ENCODE peak calls at places on chromosomes 3 and 15, in four cellular contexts. J is spleen, D is left ventricle myocardium inferior, T is tibial artery. S is an unnamed sample.
A peak's percentile ranks its signal among the peaks of the same experiment; 100 is the strongest.

GRCh38 chr15:90595760-90596155 is 66.0 kb downstream of the CRTC3 start:
- DNase-seq in J (peak; percentile 79), T (no peak), D (no peak), S (no peak)

GRCh38 chr3:169146112-169146665 is 517.3 kb downstream of the MECOM start:
- DNase-seq in T (peak; percentile 61), J (peak; percentile 83), D (peak; percentile 37), S (no peak)

GRCh38 chr15:84915011-84915958 is 30.8 kb downstream of the SLC28A1 start:
- DNase-seq in T (peak; percentile 95), J (no peak), D (peak; percentile 86), S (no peak)

GRCh38 chr3:33722186-33722585 is 4.1 kb upstream of the CLASP2 start:
- DNase-seq in T (no peak), J (no peak), D (no peak), S (no peak)

GRCh38 chr3:89107461-89108035 is at the start of gene EPHA3:
- DNase-seq in D (peak; percentile 77), T (peak; percentile 86), J (peak; percentile 86), S (peak; percentile 32)

GRCh38 chr3:25294406-25294805 is 133.7 kb upstream of the RARB start:
- DNase-seq in T (no peak), J (no peak), D (no peak), S (no peak)

GRCh38 chr15:45510758-45511280 is 11.7 kb downstream of the SLC30A4 start:
- DNase-seq in T (no peak), J (no peak), D (no peak), S (no peak)

GRCh38 chr15:63492541-63493077 is 11.8 kb upstream of the USP3 start:
- DNase-seq in D (no peak), J (no peak), T (no peak), S (no peak)

GRCh38 chr3:197736010-197736490 is 654 bp downstream of the RUBCN start:
- DNase-seq in T (no peak), J (peak; percentile 84), D (no peak), S (peak; percentile 33)

GRCh38 chr3:109977903-109978302 is 640.6 kb upstream of the DPPA4 start:
- DNase-seq in T (no peak), J (no peak), D (no peak), S (no peak)

GRCh38 chr15:49815937-49816336 is 195.1 kb downstream of the DTWD1 start:
- DNase-seq in J (no peak), T (no peak), D (peak; percentile 15), S (no peak)

GRCh38 chr3:142467738-142468137 is 19.9 kb upstream of the XRN1 start:
- DNase-seq in T (no peak), J (no peak), D (no peak), S (no peak)

GRCh38 chr3:187012609-187013051 is 82.3 kb downstream of the ST6GAL1 start:
- DNase-seq in T (peak; percentile 73), J (peak; percentile 82), D (no peak), S (peak; percentile 38)

GRCh38 chr3:55074861-55075260 is 147.0 kb upstream of the LRTM1 start:
- DNase-seq in D (no peak), J (no peak), T (no peak), S (no peak)

GRCh38 chr3:18772699-18773305 is 347.7 kb upstream of the SATB1 start:
- DNase-seq in T (no peak), J (no peak), D (no peak), S (no peak)
- H3K27ac ChIP-seq in T (no peak overlapping the region), J (no peak overlapping the region), D (no peak overlapping the region), S (no peak overlapping the region)

DNA sequence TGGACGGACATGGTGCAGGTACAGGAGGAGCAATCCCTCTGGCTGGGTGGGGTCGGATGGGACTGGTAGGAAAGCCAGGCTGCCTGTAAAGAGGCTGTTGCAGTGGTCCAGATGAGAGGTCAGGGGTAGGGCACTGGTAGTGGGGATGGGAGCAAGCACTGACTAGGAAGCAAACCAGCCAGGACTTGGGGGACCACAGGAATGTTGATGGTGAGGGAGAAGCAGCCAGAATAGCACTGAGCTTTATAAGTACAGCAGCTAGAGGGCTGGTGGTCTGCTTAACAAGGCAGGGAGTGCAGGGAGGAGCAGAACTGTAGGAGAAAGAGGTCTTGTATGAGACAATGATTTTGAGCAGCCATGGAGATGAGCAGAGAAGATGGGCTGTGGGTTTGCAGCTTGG is 38.7 kb upstream of the PTPN23 start:
- DNase-seq in D (no peak), T (no peak), J (no peak), S (no peak)
- H3K36me3 ChIP-seq in D (peaks cover 72% of the 10 kb centered on the region), T (peaks cover 52% of the 10 kb centered on the region), J (peaks cover 71% of the 10 kb centered on the region), S (peaks cover 55% of the 10 kb centered on the region)

DNA sequence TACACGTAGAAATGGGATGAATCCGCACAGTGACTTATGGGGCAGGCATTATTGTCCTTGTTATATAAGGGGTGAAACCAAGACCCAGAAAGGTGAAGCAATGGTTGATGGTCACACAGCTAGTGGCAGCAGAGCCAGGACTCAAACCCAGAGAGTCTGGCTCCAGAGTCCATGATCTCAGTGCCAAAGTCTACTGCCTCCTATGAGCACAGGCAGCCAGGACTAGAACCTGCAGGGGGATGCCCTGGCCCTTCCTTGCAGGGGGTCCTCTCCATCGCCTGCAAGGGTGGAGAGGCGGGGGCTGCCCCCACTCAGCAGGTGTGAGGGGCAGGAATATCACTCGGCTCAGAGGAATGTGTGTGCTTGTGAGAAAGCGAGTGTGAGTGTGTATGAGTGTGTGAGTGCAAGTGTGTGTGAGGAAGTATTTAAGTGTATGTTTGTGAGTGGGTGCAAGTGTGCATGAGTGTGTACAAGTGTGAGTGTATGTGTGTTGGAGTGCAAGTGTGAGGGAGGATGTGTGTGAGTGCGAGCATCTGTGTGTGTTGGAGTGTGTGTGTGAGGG is 44.7 kb downstream of the UMPS start:
- DNase-seq in J (peak; percentile 36), T (no peak), D (no peak), S (no peak)
- H3K4me3 ChIP-seq in J (no peak overlapping the region), T (no peak overlapping the region), D (no peak overlapping the region), S (no peak overlapping the region)

GRCh38 chr15:100597862-100598261 is 4.1 kb downstream of the LINS1 start:
- DNase-seq in T (no peak), D (no peak), J (no peak), S (no peak)
- H3K27ac ChIP-seq in T (no peak overlapping the region), D (no peak overlapping the region), J (no peak overlapping the region), S (peak overlapping the region; percentile 91)

S was measured in naive thymus-derived CD4-positive, alpha-beta T cell.